ENCODE peak calls at places on chromosomes 1 and 21, in eight cellular contexts. F, D, T, H, L, X, O and M are unnamed samples.

GRCh38 chr1:233613252-233614172 is at the start of gene KCNK1:
- DNase-seq in D (peak; percentile 59), L (peak; percentile 91), X (peak; percentile 94), O (peak; percentile 51), F (no peak), T (peak; percentile 32), H (no peak), M (no peak)

GRCh38 chr21:41953249-41953830 is 478 bp downstream of the C2CD2 start:
- DNase-seq in D (peak; percentile 36), F (no peak), L (peak; percentile 78), O (peak; percentile 36), H (no peak), X (peak; percentile 56), T (no peak), M (no peak)

GRCh38 chr1:72235062-72235461 is 47.3 kb downstream of the NEGR1 start:
- DNase-seq in L (no peak), F (no peak), D (no peak), T (no peak), H (no peak), X (no peak), O (no peak), M (no peak)

GRCh38 chr1:159076753-159077656 is at the start of gene AIM2:
- DNase-seq in O (no peak), D (peak; percentile 16), T (no peak), L (peak; percentile 80), H (peak; percentile 96), F (no peak), X (peak; percentile 30), M (peak; percentile 5)

GRCh38 chr1:181397841-181398240 is 85.5 kb upstream of the CACNA1E start:
- DNase-seq in O (no peak), T (no peak), F (no peak), D (no peak), L (no peak), X (no peak), H (peak; percentile 84), M (no peak)

GRCh38 chr1:32759997-32760623 is 57.0 kb downstream of the YARS1 start:
- DNase-seq in O (no peak), D (no peak), H (no peak), T (peak; percentile 1), X (no peak), F (no peak), L (peak; percentile 97), M (no peak)

GRCh38 chr1:68078647-68079046 is 28.2 kb upstream of the DIRAS3 start:
- DNase-seq in T (no peak), F (no peak), D (no peak), O (no peak), H (no peak), X (no peak), L (no peak), M (no peak)

GRCh38 chr1:151533870-151534269 is 6.2 kb upstream of the TUFT1 start:
- DNase-seq in T (no peak), X (no peak), O (no peak), D (no peak), L (no peak), H (no peak), F (no peak), M (no peak)

GRCh38 chr1:227358079-227358358 is 39.7 kb upstream of the CDC42BPA start:
- DNase-seq in D (no peak), L (no peak), T (no peak), X (no peak), H (no peak), F (no peak), O (no peak), M (no peak)

GRCh38 chr1:225597926-225598575 is 54.9 kb downstream of the ENAH start:
- DNase-seq in T (no peak), D (no peak), X (peak; percentile 36), L (no peak), F (no peak), O (no peak), H (no peak), M (no peak)

GRCh38 chr21:17828223-17828622 is 9.1 kb upstream of the C21orf91 start:
- DNase-seq in H (no peak), L (no peak), D (no peak), F (no peak), T (no peak), O (no peak), X (peak; percentile 69), M (no peak)

GRCh38 chr1:99681583-99681982 is 35.7 kb downstream of the PALMD start:
- DNase-seq in H (no peak), O (no peak), L (no peak), F (peak; percentile 70), T (peak; percentile 14), D (no peak), X (peak; percentile 22), M (peak; percentile 52)

GRCh38 chr1:78667939-78668338 is 18.3 kb downstream of the IFI44 start:
- DNase-seq in H (no peak), T (no peak), X (peak; percentile 38), L (no peak), D (no peak), F (no peak), O (no peak), M (no peak)

GRCh38 chr1:147077936-147078605 is 94.2 kb downstream of the PRKAB2 start:
- DNase-seq in X (no peak), D (no peak), O (no peak), L (no peak), H (no peak), F (no peak), T (no peak), M (no peak)

GRCh38 chr1:213335084-213335483 is 284.0 kb downstream of the RPS6KC1 start:
- DNase-seq in O (no peak), D (no peak), H (no peak), T (peak; percentile 16), F (no peak), L (no peak), X (no peak), M (no peak)

GRCh38 chr21:36643374-36644250 is 55.3 kb upstream of the SIM2 start:
- DNase-seq in O (no peak), T (no peak), D (no peak), X (no peak), L (no peak), F (no peak), H (no peak), M (no peak)
- H3K4me1 ChIP-seq in O (peaks cover 5% of the 10 kb centered on the region), T (no peaks in the 10 kb centered on the region), D (no peaks in the 10 kb centered on the region), X (no peaks in the 10 kb centered on the region), L (no peaks in the 10 kb centered on the region), F (no peaks in the 10 kb centered on the region), H (no peaks in the 10 kb centered on the region), M (peaks cover 51% of the 10 kb centered on the region)

DNA sequence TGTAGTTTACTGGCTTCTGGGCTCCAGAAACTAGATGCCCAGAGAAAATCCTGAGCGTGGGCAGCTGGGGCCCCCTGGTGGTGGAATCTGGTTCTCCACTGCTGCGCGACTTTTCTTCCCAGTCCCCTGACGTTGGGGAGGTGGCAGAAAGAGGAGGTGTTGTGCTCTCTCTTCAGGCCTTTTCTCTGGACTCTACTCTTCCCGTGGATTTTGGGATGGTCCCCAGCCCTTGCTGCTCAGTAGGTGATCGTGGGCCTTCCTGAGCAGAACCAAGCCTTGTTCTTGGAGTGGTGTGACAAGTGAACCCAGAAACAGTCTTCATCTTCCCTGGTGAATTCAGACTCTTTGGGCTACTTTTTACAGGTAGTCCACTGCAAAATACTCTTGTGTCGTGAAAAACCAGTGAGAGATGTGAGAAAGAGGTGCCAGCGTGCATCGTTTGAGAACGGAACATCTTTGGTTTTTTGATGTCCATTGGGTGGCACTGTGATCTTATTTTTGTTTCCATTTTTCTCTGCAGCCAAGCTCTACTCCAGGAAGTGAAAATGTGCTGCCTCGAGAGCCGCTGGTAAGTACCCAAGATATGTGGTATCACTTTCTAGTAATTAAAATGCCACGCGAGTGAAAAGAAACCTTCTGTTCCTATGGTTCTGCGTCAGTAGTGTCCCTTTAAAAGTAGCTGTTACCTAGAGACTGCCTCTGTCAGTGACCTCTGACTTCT is 20.2 kb downstream of the PEX14 start:
- DNase-seq in H (peak; percentile 93), X (peak; percentile 86), F (peak; percentile 63), T (peak; percentile 54), O (peak; percentile 71), D (peak; percentile 68), L (peak; percentile 85), M (peak; percentile 76)
- H3K4me3 ChIP-seq in H (peak overlapping the region; percentile 54), X (peak overlapping the region; percentile 73), F (peak overlapping the region; percentile 52), T (no peak overlapping the region), O (peak overlapping the region; percentile 45), D (no peak overlapping the region), L (peak overlapping the region; percentile 28), M (peak overlapping the region; percentile 36)

GRCh38 chr1:200895801-200896570 is 1.3 kb downstream of the INAVA start:
- DNase-seq in X (no peak), O (no peak), L (no peak), F (no peak), D (no peak), T (no peak), H (no peak), M (no peak)
- H3K4me1 ChIP-seq in X (peaks cover 7% of the 10 kb centered on the region), O (peaks cover 12% of the 10 kb centered on the region), L (peaks cover 7% of the 10 kb centered on the region), F (no peaks in the 10 kb centered on the region), D (peaks cover 10% of the 10 kb centered on the region), T (no peaks in the 10 kb centered on the region), H (peaks cover 23% of the 10 kb centered on the region), M (no peaks in the 10 kb centered on the region)

GRCh38 chr1:239367417-239367816 is 19.0 kb upstream of the CHRM3 start:
- DNase-seq in O (no peak), D (no peak), X (no peak), L (no peak), H (no peak), F (no peak), T (no peak), M (no peak)

GRCh38 chr1:239363920-239364319 is 22.4 kb upstream of the CHRM3 start:
- DNase-seq in L (no peak), H (no peak), T (no peak), O (no peak), X (no peak), F (no peak), D (no peak), M (no peak)

GRCh38 chr1:239368436-239369109 is 17.8 kb upstream of the CHRM3 start:
- DNase-seq in L (no peak), D (no peak), X (no peak), T (no peak), O (no peak), F (no peak), H (no peak), M (no peak)
- H3K4me3 ChIP-seq in L (no peak overlapping the region), D (no peak overlapping the region), X (no peak overlapping the region), T (no peak overlapping the region), O (no peak overlapping the region), F (no peak overlapping the region), H (no peak overlapping the region), M (no peak overlapping the region)

GRCh38 chr1:27318137-27318536 is 3.8 kb upstream of the TMEM222 start:
- DNase-seq in X (no peak), H (no peak), O (no peak), T (no peak), F (no peak), D (no peak), L (no peak), M (peak; percentile 48)

GRCh38 chr1:27318596-27318995 is 3.4 kb upstream of the TMEM222 start:
- DNase-seq in X (peak; percentile 63), D (no peak), O (no peak), L (no peak), H (no peak), F (no peak), T (no peak), M (peak; percentile 42)

GRCh38 chr1:27325286-27325685 is 3.3 kb downstream of the TMEM222 start:
- DNase-seq in H (no peak), T (no peak), X (no peak), O (no peak), F (no peak), D (no peak), L (no peak), M (no peak)

GRCh38 chr1:27321813-27322568 is at the start of gene TMEM222:
- DNase-seq in T (peak; percentile 91), X (peak; percentile 99), F (peak; percentile 93), O (peak; percentile 98), D (peak; percentile 98), L (peak; percentile 99), H (peak; percentile 97), M (peak; percentile 99)

GRCh38 chr1:27322569-27323116 is 680 bp downstream of the TMEM222 start:
- DNase-seq in F (no peak), O (no peak), T (no peak), D (no peak), L (no peak), X (peak; percentile 30), H (peak; percentile 13), M (no peak)
- H3K4me1 ChIP-seq in F (no peaks in the 10 kb centered on the region), O (peaks cover 59% of the 10 kb centered on the region), T (peaks cover 6% of the 10 kb centered on the region), D (peaks cover 35% of the 10 kb centered on the region), L (peaks cover 31% of the 10 kb centered on the region), X (peaks cover 28% of the 10 kb centered on the region), H (peaks cover 8% of the 10 kb centered on the region), M (peaks cover 19% of the 10 kb centered on the region)